ENCODE peak calls at places on chromosomes 2 and 18, in six cellular contexts. M is GM23248; N is stimulated activated CD4-positive, alpha-beta T cell treated with anti-CD3 and anti-CD28 coated beads, Interleukin-4, amount 100 ng/mL, for 48 hours; X is T-helper 9 cell; K is posterior vena cava; Q is posterior cingulate gyrus. E is an unnamed sample.

GRCh38 chr2:31318360-31319336 is 84.7 kb downstream of the EHD3 start:
- DNase-seq in M (peak), N (peak), X (peak), K (no peak), Q (no peak), E (no peak)

GRCh38 chr2:42917374-42918017 is 125.1 kb upstream of the HAAO start:
- DNase-seq in M (peak), N (peak), X (no peak), K (no peak), Q (no peak), E (no peak)

GRCh38 chr18:74990563-74991081 is 218.3 kb downstream of the PTGR3 start:
- DNase-seq in M (no peak), N (no peak), X (no peak), K (no peak), Q (no peak), E (no peak)

GRCh38 chr18:189254-189653 is 30.9 kb downstream of the USP14 start:
- DNase-seq in M (no peak), N (no peak), X (no peak), K (no peak), Q (no peak), E (no peak)

GRCh38 chr2:109647636-109648035 is 33.5 kb downstream of the SOWAHC start:
- DNase-seq in M (peak), N (no peak), X (no peak), K (no peak), Q (no peak), E (no peak)

GRCh38 chr2:120632796-120633646 is 102.6 kb upstream of the GLI2 start:
- DNase-seq in M (no peak), N (no peak), X (no peak), K (no peak), Q (no peak), E (peak)

GRCh38 chr2:55929476-55929875 is 5.9 kb upstream of the EFEMP1 start:
- DNase-seq in M (peak), N (no peak), X (no peak), K (no peak), Q (no peak), E (no peak)

GRCh38 chr18:24231773-24232735 is 93.2 kb downstream of the CABYR start:
- DNase-seq in M (peak), N (no peak), X (no peak), K (no peak), Q (no peak), E (no peak)

GRCh38 chr2:15041429-15041837 is 408.9 kb downstream of the LRATD1 start:
- DNase-seq in M (no peak), N (no peak), X (no peak), K (no peak), Q (no peak), E (no peak)

GRCh38 chr2:107810734-107811133 is 16.0 kb upstream of the RGPD4 start:
- DNase-seq in M (no peak), N (no peak), X (no peak), K (no peak), Q (no peak), E (no peak)

GRCh38 chr2:135985826-135986393 is 484 bp upstream of the DARS1 start:
- DNase-seq in M (no peak), N (peak), X (peak), K (no peak), Q (peak), E (no peak)

E was measured in nephron progenitor cell.